ENCODE peak calls at places on chromosomes 13 and 19, in six cellular contexts. C is K562; Q is neural crest cell; H is hepatocyte; R is GDM1; W is naive thymus-derived CD8-positive, alpha-beta T cell. G is an unnamed sample.

GRCh38 chr19:58543826-58544590 is at the start of gene TRIM28:
- DNase-seq in C (peak; percentile 100), Q (peak; percentile 99), H (peak; percentile 99), R (no peak), W (peak; percentile 100), G (peak; percentile 97)

GRCh38 chr13:73189365-73189764 is 130.6 kb downstream of the KLF5 start:
- DNase-seq in C (no peak), Q (no peak), H (peak; percentile 21), R (no peak), W (no peak), G (no peak)

GRCh38 chr19:32830231-32831014 is 39.1 kb downstream of the SLC7A9 start:
- DNase-seq in C (no peak), Q (no peak), H (no peak), R (no peak), W (no peak), G (peak; percentile 36)

GRCh38 chr19:4161415-4162077 is 8.1 kb downstream of the CREB3L3 start:
- DNase-seq in C (no peak), Q (no peak), H (no peak), R (no peak), W (no peak), G (no peak)

GRCh38 chr19:22422220-22422619 is at the start of gene ZNF98:
- DNase-seq in C (no peak), Q (no peak), H (no peak), R (no peak), W (no peak), G (no peak)

GRCh38 chr19:32651729-32652140 is 23.2 kb downstream of the ANKRD27 start:
- DNase-seq in C (no peak), Q (peak; percentile 34), H (peak; percentile 46), R (no peak), W (no peak), G (no peak)

GRCh38 chr19:12628040-12629022 is 17.6 kb downstream of the ZNF791 start:
- DNase-seq in C (no peak), Q (no peak), H (no peak), R (no peak), W (no peak), G (no peak)

GRCh38 chr13:94318418-94318817 is 161.1 kb downstream of the DCT start:
- DNase-seq in C (no peak), Q (no peak), H (no peak), R (no peak), W (no peak), G (peak; percentile 15)

GRCh38 chr19:39342647-39343305 is 555 bp downstream of the SAMD4B start:
- DNase-seq in C (no peak), Q (no peak), H (peak; percentile 58), R (no peak), W (peak; percentile 9), G (no peak)

GRCh38 chr19:55753401-55753800 is 5.5 kb upstream of the RFPL4A start:
- DNase-seq in C (no peak), Q (no peak), H (no peak), R (no peak), W (no peak), G (no peak)

GRCh38 chr19:1474765-1475351 is 4.2 kb downstream of the C19orf25 start:
- DNase-seq in C (no peak), Q (no peak), H (no peak), R (no peak), W (no peak), G (no peak)

GRCh38 chr13:43492745-43493144 is 294.0 kb downstream of the ENOX1 start:
- DNase-seq in C (no peak), Q (no peak), H (no peak), R (no peak), W (no peak), G (no peak)

GRCh38 chr13:30401347-30401746 is 20.9 kb upstream of the UBE2L5 start:
- DNase-seq in C (no peak), Q (no peak), H (no peak), R (no peak), W (no peak), G (no peak)

GRCh38 chr19:41928754-41929535 is 696 bp upstream of the ERFL start:
- DNase-seq in C (peak; percentile 67), Q (no peak), H (no peak), R (no peak), W (no peak), G (no peak)

GRCh38 chr13:110499621-110500281 is 61.8 kb downstream of the RAB20 start:
- DNase-seq in C (no peak), Q (no peak), H (no peak), R (no peak), W (no peak), G (no peak)

GRCh38 chr19:11587973-11588631 is 9.2 kb upstream of the ZNF627 start:
- DNase-seq in C (no peak), Q (no peak), H (no peak), R (no peak), W (no peak), G (no peak)

GRCh38 chr13:44904982-44905381 is 84.3 kb downstream of the NUFIP1 start:
- DNase-seq in C (no peak), Q (no peak), H (peak; percentile 79), R (no peak), W (no peak), G (no peak)

GRCh38 chr13:99015606-99016520 is 38.0 kb upstream of the DOCK9 start:
- DNase-seq in C (no peak), Q (no peak), H (no peak), R (no peak), W (no peak), G (no peak)

GRCh38 chr13:94033830-94034642 is 445.4 kb downstream of the DCT start:
- DNase-seq in C (no peak), Q (no peak), H (no peak), R (no peak), W (no peak), G (no peak)

GRCh38 chr13:33763021-33763420 is 54.9 kb upstream of the RFC3 start:
- DNase-seq in C (no peak), Q (no peak), H (no peak), R (no peak), W (no peak), G (no peak)

GRCh38 chr19:54114340-54114826 is 1.1 kb downstream of the TFPT start:
- DNase-seq in C (no peak), Q (no peak), H (peak; percentile 45), R (peak; percentile 47), W (peak; percentile 23), G (no peak)

GRCh38 chr19:5491565-5491964 is 36.3 kb downstream of the ZNRF4 start:
- DNase-seq in C (no peak), Q (no peak), H (no peak), R (no peak), W (no peak), G (no peak)

GRCh38 chr19:9823816-9824215 is 3.9 kb upstream of the UBL5 start:
- DNase-seq in C (no peak), Q (no peak), H (no peak), R (no peak), W (no peak), G (peak; percentile 83)

GRCh38 chr13:27455331-27455855 is 5.0 kb upstream of the MTIF3 start:
- DNase-seq in C (no peak), Q (no peak), H (no peak), R (no peak), W (no peak), G (peak; percentile 40)

GRCh38 chr19:46678110-46678732 is 17.2 kb upstream of the DACT3 start:
- DNase-seq in C (peak; percentile 98), Q (no peak), H (no peak), R (no peak), W (peak; percentile 20), G (no peak)

GRCh38 chr19:46704379-46705076 is 12.4 kb downstream of the PRKD2 start:
- DNase-seq in C (peak; percentile 83), Q (peak; percentile 83), H (peak; percentile 61), R (peak; percentile 52), W (peak; percentile 86), G (peak; percentile 66)

GRCh38 chr19:48999481-49000325 is 6.0 kb downstream of the RUVBL2 start:
- DNase-seq in C (peak; percentile 60), Q (peak; percentile 75), H (peak; percentile 79), R (no peak), W (peak; percentile 51), G (peak; percentile 37)

GRCh38 chr19:45780448-45781281 is 1.6 kb downstream of the DMPK start:
- DNase-seq in C (peak; percentile 49), Q (peak; percentile 5), H (no peak), R (no peak), W (no peak), G (no peak)

GRCh38 chr13:65472336-65472735 is 1757.8 kb downstream of the PCDH9 start:
- DNase-seq in C (no peak), Q (no peak), H (no peak), R (no peak), W (no peak), G (no peak)

GRCh38 chr13:31896427-31896826 is 135.1 kb upstream of the FRY start:
- DNase-seq in C (no peak), Q (no peak), H (no peak), R (no peak), W (no peak), G (peak; percentile 34)

GRCh38 chr19:55619264-55619663 is 5.1 kb downstream of the ZNF784 start:
- DNase-seq in C (no peak), Q (no peak), H (no peak), R (no peak), W (no peak), G (no peak)

GRCh38 chr13:81987159-81987558 is 1646.2 kb upstream of the SPRY2 start:
- DNase-seq in C (no peak), Q (no peak), H (peak; percentile 8), R (no peak), W (no peak), G (no peak)

G was measured in MM.1S.